ENCODE peak calls at places on chromosome 9, in six cellular contexts. Y is mammary epithelial cell, H is Peyer's patch, D is mesendoderm, Q is colonic mucosa, N is upper lobe of right lung. U is an unnamed sample. For H3K36me3, the result is how much of the 10 kb centered on the place peaks cover.

GRCh38 chr9:137095664-137096517 is 9.1 kb downstream of the MAN1B1 start:
- DNase-seq in Y (no peak), H (peak), D (no peak), Q (no peak), N (peak), U (no peak)

GRCh38 chr9:108543251-108543768 is 312.5 kb downstream of the ACTL7B start:
- DNase-seq in Y (peak), H (no peak), D (peak), Q (no peak), N (no peak), U (no peak)

GRCh38 chr9:37302277-37302676 is 120.2 kb upstream of the GRHPR start:
- DNase-seq in Y (no peak), H (peak), D (no peak), Q (no peak), N (no peak), U (no peak)

GRCh38 chr9:81058776-81059175 is 630.6 kb downstream of the TLE1 start:
- DNase-seq in Y (no peak), H (no peak), D (no peak), Q (no peak), N (no peak), U (no peak)

GRCh38 chr9:74639112-74639511 is 142.0 kb downstream of the RORB start:
- DNase-seq in Y (no peak), H (no peak), D (peak), Q (no peak), N (no peak), U (no peak)

GRCh38 chr9:107740088-107740980 is 250.8 kb upstream of the KLF4 start:
- DNase-seq in Y (no peak), H (no peak), D (no peak), Q (peak), N (no peak), U (no peak)

GRCh38 chr9:74951725-74952151 is 974 bp downstream of the C9orf40 start:
- DNase-seq in Y (peak), H (peak), D (peak), Q (peak), N (peak), U (peak)

GRCh38 chr9:135592331-135592590 is 30.7 kb downstream of the PAEP start:
- DNase-seq in Y (no peak), H (no peak), D (no peak), Q (no peak), N (no peak), U (peak)

GRCh38 chr9:27204578-27204977 is 92.4 kb downstream of the EQTN start:
- DNase-seq in Y (peak), H (no peak), D (no peak), Q (no peak), N (no peak), U (no peak)

GRCh38 chr9:89433826-89434225 is 64.1 kb downstream of the SEMA4D start:
- DNase-seq in Y (no peak), H (no peak), D (no peak), Q (no peak), N (no peak), U (no peak)

DNA sequence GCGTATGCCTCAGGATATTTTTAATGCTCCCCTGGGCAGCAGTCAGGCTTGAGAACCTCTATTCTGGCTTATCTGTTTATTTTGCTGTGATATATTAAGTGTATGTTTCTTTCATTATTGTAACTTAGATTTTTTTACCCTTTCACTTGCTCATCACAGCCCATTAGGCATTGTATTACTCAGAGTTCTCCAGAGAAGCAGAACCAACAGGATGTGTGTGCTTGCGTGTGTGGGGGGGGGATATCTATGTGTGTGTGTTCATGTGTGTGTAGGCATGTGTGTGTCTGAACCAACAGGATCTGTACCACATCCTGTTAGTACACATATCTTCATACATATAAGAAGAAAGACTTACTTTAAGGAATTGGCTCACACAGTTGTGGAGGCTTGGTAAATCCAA is 91.6 kb upstream of the MTAP start:
- DNase-seq in Y (peak), H (no peak), D (no peak), Q (no peak), N (no peak), U (no peak)
- H3K27ac ChIP-seq in Y (peak), H (no peak), D (no peak), Q (no peak), N (no peak), U (no peak)

GRCh38 chr9:121182437-121182836 is 19.2 kb downstream of the RAB14 start:
- DNase-seq in Y (no peak), H (no peak), D (no peak), Q (no peak), N (no peak), U (no peak)
- H3K36me3 ChIP-seq in Y (under half), H (under half), D (under half), Q (under half), N (half or more), U (half or more)

GRCh38 chr9:113503613-113504230 is 40.2 kb downstream of the RGS3 start:
- DNase-seq in Y (no peak), H (no peak), D (peak), Q (no peak), N (no peak), U (no peak)

GRCh38 chr9:113507256-113507655 is 43.7 kb downstream of the RGS3 start:
- DNase-seq in Y (no peak), H (no peak), D (no peak), Q (no peak), N (no peak), U (no peak)

GRCh38 chr9:113508111-113508749 is 44.7 kb downstream of the RGS3 start:
- DNase-seq in Y (no peak), H (no peak), D (no peak), Q (peak), N (no peak), U (no peak)

GRCh38 chr9:113504725-113505590 is 41.4 kb downstream of the RGS3 start:
- DNase-seq in Y (no peak), H (no peak), D (no peak), Q (peak), N (no peak), U (no peak)

GRCh38 chr9:113505963-113506624 is 42.6 kb downstream of the RGS3 start:
- DNase-seq in Y (no peak), H (no peak), D (no peak), Q (no peak), N (no peak), U (no peak)
- H3K27ac ChIP-seq in Y (no peak), H (peak), D (no peak), Q (no peak), N (no peak), U (no peak)

GRCh38 chr9:97651646-97652045 is 18.0 kb downstream of the NCBP1 start:
- DNase-seq in Y (no peak), H (no peak), D (no peak), Q (no peak), N (no peak), U (no peak)

GRCh38 chr9:97645720-97646119 is 12.1 kb downstream of the NCBP1 start:
- DNase-seq in Y (no peak), H (no peak), D (no peak), Q (no peak), N (no peak), U (no peak)

DNA sequence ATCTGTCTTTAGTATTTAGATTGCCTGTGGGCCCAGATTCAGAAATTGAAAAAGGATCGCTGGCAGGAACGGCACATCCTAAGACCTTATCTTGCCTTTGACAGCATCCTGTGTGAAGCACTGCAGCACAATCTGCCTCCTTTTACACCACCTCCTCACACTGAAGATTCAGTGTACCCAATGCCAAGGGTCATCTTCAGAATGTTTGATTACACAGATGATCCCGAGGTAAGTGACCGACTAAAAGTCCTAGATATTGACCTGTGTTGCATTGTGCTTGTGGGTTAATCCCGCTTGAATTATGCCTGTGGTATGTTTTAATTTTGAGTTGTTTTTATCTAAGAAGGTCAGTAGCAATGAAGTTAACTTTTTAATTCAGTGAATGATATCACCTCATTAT is 14.4 kb downstream of the NCBP1 start:
- DNase-seq in Y (no peak), H (no peak), D (no peak), Q (no peak), N (no peak), U (no peak)
- H3K36me3 ChIP-seq in Y (under half), H (under half), D (under half), Q (under half), N (half or more), U (under half)

GRCh38 chr9:3912817-3913216 is 387.0 kb upstream of the RFX3 start:
- DNase-seq in Y (no peak), H (no peak), D (no peak), Q (no peak), N (no peak), U (no peak)
- H3K27ac ChIP-seq in Y (no peak), H (no peak), D (no peak), Q (no peak), N (no peak), U (no peak)

U was measured in upper lobe of left lung.